ENCODE peak calls at places on chromosomes 12 and 14, in nine cellular contexts. One of them, this sample, is unnamed.
A peak's percentile ranks its signal among the peaks of the same experiment; 100 is the strongest.

GRCh38 chr12:118398878-118399277 is 22.5 kb downstream of the SUDS3 start:
- DNase-seq in HepG2: no peak
- DNase-seq in immature natural killer cell: no peak
- DNase-seq in activated CD4-positive, alpha-beta T cell treated with anti-CD3 and anti-CD28 coated beads, Interleukin-2, amount 10 ng/mL, durations not matched to agents 7 days and 5 days: no peak
- DNase-seq in stimulated activated CD8-positive, alpha-beta memory T cell treated with anti-CD3 and anti-CD28 coated beads, Interleukin-4, amount 100 ng/mL, for 1 hour: no peak
- DNase-seq in RPMI7951: no peak
- DNase-seq in RWPE1: no peak
- DNase-seq in HFF-Myc: no peak
- DNase-seq in astrocyte of the spinal cord: no peak
- DNase-seq in this sample: no peak

GRCh38 chr14:84340938-84341337 is 1189.0 kb upstream of the FLRT2 start:
- DNase-seq in RWPE1: no peak
- DNase-seq in HFF-Myc: no peak
- DNase-seq in HepG2: no peak
- DNase-seq in activated CD4-positive, alpha-beta T cell treated with anti-CD3 and anti-CD28 coated beads, Interleukin-2, amount 10 ng/mL, durations not matched to agents 7 days and 5 days: no peak
- DNase-seq in RPMI7951: no peak
- DNase-seq in stimulated activated CD8-positive, alpha-beta memory T cell treated with anti-CD3 and anti-CD28 coated beads, Interleukin-4, amount 100 ng/mL, for 1 hour: no peak
- DNase-seq in immature natural killer cell: no peak
- DNase-seq in astrocyte of the spinal cord: peak; percentile 36
- DNase-seq in this sample: no peak

GRCh38 chr12:107610030-107610859 is 75.4 kb upstream of the PWP1 start:
- DNase-seq in activated CD4-positive, alpha-beta T cell treated with anti-CD3 and anti-CD28 coated beads, Interleukin-2, amount 10 ng/mL, durations not matched to agents 7 days and 5 days: peak; percentile 27
- DNase-seq in HepG2: peak; percentile 12
- DNase-seq in RWPE1: peak; percentile 41
- DNase-seq in stimulated activated CD8-positive, alpha-beta memory T cell treated with anti-CD3 and anti-CD28 coated beads, Interleukin-4, amount 100 ng/mL, for 1 hour: no peak
- DNase-seq in immature natural killer cell: no peak
- DNase-seq in astrocyte of the spinal cord: peak; percentile 57
- DNase-seq in HFF-Myc: no peak
- DNase-seq in RPMI7951: peak; percentile 18
- DNase-seq in this sample: peak; percentile 19

GRCh38 chr12:111409403-111410228 is 3.9 kb downstream of the SH2B3 start:
- DNase-seq in stimulated activated CD8-positive, alpha-beta memory T cell treated with anti-CD3 and anti-CD28 coated beads, Interleukin-4, amount 100 ng/mL, for 1 hour: no peak
- DNase-seq in RPMI7951: peak; percentile 99
- DNase-seq in HFF-Myc: no peak
- DNase-seq in astrocyte of the spinal cord: peak; percentile 90
- DNase-seq in RWPE1: no peak
- DNase-seq in immature natural killer cell: no peak
- DNase-seq in activated CD4-positive, alpha-beta T cell treated with anti-CD3 and anti-CD28 coated beads, Interleukin-2, amount 10 ng/mL, durations not matched to agents 7 days and 5 days: no peak
- DNase-seq in HepG2: no peak
- DNase-seq in this sample: peak; percentile 91

GRCh38 chr14:38291681-38292459 is 36.0 kb upstream of the CLEC14A start:
- DNase-seq in stimulated activated CD8-positive, alpha-beta memory T cell treated with anti-CD3 and anti-CD28 coated beads, Interleukin-4, amount 100 ng/mL, for 1 hour: no peak
- DNase-seq in astrocyte of the spinal cord: peak; percentile 10
- DNase-seq in HFF-Myc: no peak
- DNase-seq in immature natural killer cell: no peak
- DNase-seq in RWPE1: no peak
- DNase-seq in activated CD4-positive, alpha-beta T cell treated with anti-CD3 and anti-CD28 coated beads, Interleukin-2, amount 10 ng/mL, durations not matched to agents 7 days and 5 days: no peak
- DNase-seq in HepG2: no peak
- DNase-seq in RPMI7951: no peak
- DNase-seq in this sample: peak; percentile 38

GRCh38 chr14:30888480-30889243 is 14.3 kb downstream of the COCH start:
- DNase-seq in HFF-Myc: no peak
- DNase-seq in astrocyte of the spinal cord: no peak
- DNase-seq in HepG2: peak; percentile 77
- DNase-seq in immature natural killer cell: no peak
- DNase-seq in RWPE1: no peak
- DNase-seq in RPMI7951: no peak
- DNase-seq in activated CD4-positive, alpha-beta T cell treated with anti-CD3 and anti-CD28 coated beads, Interleukin-2, amount 10 ng/mL, durations not matched to agents 7 days and 5 days: no peak
- DNase-seq in stimulated activated CD8-positive, alpha-beta memory T cell treated with anti-CD3 and anti-CD28 coated beads, Interleukin-4, amount 100 ng/mL, for 1 hour: no peak
- DNase-seq in this sample: no peak

GRCh38 chr12:121697093-121697698 is 15.4 kb upstream of the TMEM120B start:
- DNase-seq in astrocyte of the spinal cord: peak; percentile 63
- DNase-seq in RPMI7951: peak; percentile 35
- DNase-seq in HepG2: peak; percentile 53
- DNase-seq in activated CD4-positive, alpha-beta T cell treated with anti-CD3 and anti-CD28 coated beads, Interleukin-2, amount 10 ng/mL, durations not matched to agents 7 days and 5 days: peak; percentile 68
- DNase-seq in RWPE1: peak; percentile 48
- DNase-seq in immature natural killer cell: peak; percentile 60
- DNase-seq in stimulated activated CD8-positive, alpha-beta memory T cell treated with anti-CD3 and anti-CD28 coated beads, Interleukin-4, amount 100 ng/mL, for 1 hour: no peak
- DNase-seq in HFF-Myc: no peak
- DNase-seq in this sample: peak; percentile 54

GRCh38 chr12:46371718-46372130 is 849 bp downstream of the SLC38A2 start:
- DNase-seq in astrocyte of the spinal cord: peak; percentile 64
- DNase-seq in stimulated activated CD8-positive, alpha-beta memory T cell treated with anti-CD3 and anti-CD28 coated beads, Interleukin-4, amount 100 ng/mL, for 1 hour: peak; percentile 24
- DNase-seq in HFF-Myc: no peak
- DNase-seq in activated CD4-positive, alpha-beta T cell treated with anti-CD3 and anti-CD28 coated beads, Interleukin-2, amount 10 ng/mL, durations not matched to agents 7 days and 5 days: peak; percentile 60
- DNase-seq in immature natural killer cell: peak; percentile 73
- DNase-seq in RPMI7951: peak; percentile 62
- DNase-seq in RWPE1: peak; percentile 33
- DNase-seq in HepG2: no peak
- DNase-seq in this sample: no peak

GRCh38 chr12:46964496-46965098 is 114.8 kb upstream of the PCED1B start:
- DNase-seq in immature natural killer cell: no peak
- DNase-seq in activated CD4-positive, alpha-beta T cell treated with anti-CD3 and anti-CD28 coated beads, Interleukin-2, amount 10 ng/mL, durations not matched to agents 7 days and 5 days: no peak
- DNase-seq in RWPE1: peak; percentile 68
- DNase-seq in HepG2: no peak
- DNase-seq in stimulated activated CD8-positive, alpha-beta memory T cell treated with anti-CD3 and anti-CD28 coated beads, Interleukin-4, amount 100 ng/mL, for 1 hour: no peak
- DNase-seq in astrocyte of the spinal cord: peak; percentile 32
- DNase-seq in HFF-Myc: no peak
- DNase-seq in RPMI7951: peak; percentile 78
- DNase-seq in this sample: peak; percentile 90

GRCh38 chr12:87254371-87255030 is 774.7 kb downstream of the C12orf50 start:
- DNase-seq in immature natural killer cell: no peak
- DNase-seq in RWPE1: no peak
- DNase-seq in stimulated activated CD8-positive, alpha-beta memory T cell treated with anti-CD3 and anti-CD28 coated beads, Interleukin-4, amount 100 ng/mL, for 1 hour: no peak
- DNase-seq in astrocyte of the spinal cord: no peak
- DNase-seq in HepG2: no peak
- DNase-seq in HFF-Myc: no peak
- DNase-seq in activated CD4-positive, alpha-beta T cell treated with anti-CD3 and anti-CD28 coated beads, Interleukin-2, amount 10 ng/mL, durations not matched to agents 7 days and 5 days: no peak
- DNase-seq in RPMI7951: no peak
- DNase-seq in this sample: no peak

GRCh38 chr12:93183940-93184663 is 193.6 kb upstream of the NUDT4 start:
- DNase-seq in HepG2: no peak
- DNase-seq in immature natural killer cell: no peak
- DNase-seq in RPMI7951: no peak
- DNase-seq in activated CD4-positive, alpha-beta T cell treated with anti-CD3 and anti-CD28 coated beads, Interleukin-2, amount 10 ng/mL, durations not matched to agents 7 days and 5 days: peak; percentile 7
- DNase-seq in astrocyte of the spinal cord: no peak
- DNase-seq in HFF-Myc: no peak
- DNase-seq in RWPE1: no peak
- DNase-seq in stimulated activated CD8-positive, alpha-beta memory T cell treated with anti-CD3 and anti-CD28 coated beads, Interleukin-4, amount 100 ng/mL, for 1 hour: no peak
- DNase-seq in this sample: no peak

GRCh38 chr14:58738189-58738836 is 100.6 kb downstream of the DACT1 start:
- DNase-seq in RWPE1: peak; percentile 30
- DNase-seq in immature natural killer cell: no peak
- DNase-seq in stimulated activated CD8-positive, alpha-beta memory T cell treated with anti-CD3 and anti-CD28 coated beads, Interleukin-4, amount 100 ng/mL, for 1 hour: no peak
- DNase-seq in activated CD4-positive, alpha-beta T cell treated with anti-CD3 and anti-CD28 coated beads, Interleukin-2, amount 10 ng/mL, durations not matched to agents 7 days and 5 days: no peak
- DNase-seq in HFF-Myc: peak; percentile 77
- DNase-seq in HepG2: no peak
- DNase-seq in RPMI7951: peak; percentile 85
- DNase-seq in astrocyte of the spinal cord: peak; percentile 89
- DNase-seq in this sample: peak; percentile 90

GRCh38 chr12:52836042-52836466 is 1.9 kb upstream of the KRT79 start:
- DNase-seq in immature natural killer cell: peak; percentile 71
- DNase-seq in HFF-Myc: no peak
- DNase-seq in astrocyte of the spinal cord: peak; percentile 53
- DNase-seq in RWPE1: no peak
- DNase-seq in stimulated activated CD8-positive, alpha-beta memory T cell treated with anti-CD3 and anti-CD28 coated beads, Interleukin-4, amount 100 ng/mL, for 1 hour: peak; percentile 19
- DNase-seq in HepG2: no peak
- DNase-seq in RPMI7951: peak; percentile 94
- DNase-seq in activated CD4-positive, alpha-beta T cell treated with anti-CD3 and anti-CD28 coated beads, Interleukin-2, amount 10 ng/mL, durations not matched to agents 7 days and 5 days: no peak
- DNase-seq in this sample: peak; percentile 72

GRCh38 chr12:109179927-109180326 is 63.5 kb downstream of the ACACB start:
- DNase-seq in RWPE1: no peak
- DNase-seq in activated CD4-positive, alpha-beta T cell treated with anti-CD3 and anti-CD28 coated beads, Interleukin-2, amount 10 ng/mL, durations not matched to agents 7 days and 5 days: no peak
- DNase-seq in astrocyte of the spinal cord: no peak
- DNase-seq in immature natural killer cell: no peak
- DNase-seq in RPMI7951: no peak
- DNase-seq in HFF-Myc: no peak
- DNase-seq in HepG2: no peak
- DNase-seq in stimulated activated CD8-positive, alpha-beta memory T cell treated with anti-CD3 and anti-CD28 coated beads, Interleukin-4, amount 100 ng/mL, for 1 hour: no peak
- DNase-seq in this sample: no peak

GRCh38 chr12:117857632-117858274 is 111.0 kb downstream of the KSR2 start:
- DNase-seq in HFF-Myc: no peak
- DNase-seq in astrocyte of the spinal cord: peak; percentile 48
- DNase-seq in HepG2: peak; percentile 35
- DNase-seq in RPMI7951: peak; percentile 38
- DNase-seq in RWPE1: peak; percentile 41
- DNase-seq in immature natural killer cell: peak; percentile 2
- DNase-seq in stimulated activated CD8-positive, alpha-beta memory T cell treated with anti-CD3 and anti-CD28 coated beads, Interleukin-4, amount 100 ng/mL, for 1 hour: peak; percentile 15
- DNase-seq in activated CD4-positive, alpha-beta T cell treated with anti-CD3 and anti-CD28 coated beads, Interleukin-2, amount 10 ng/mL, durations not matched to agents 7 days and 5 days: peak; percentile 60
- DNase-seq in this sample: peak; percentile 47

GRCh38 chr14:52835122-52835903 is 43.9 kb upstream of the GNPNAT1 start:
- DNase-seq in activated CD4-positive, alpha-beta T cell treated with anti-CD3 and anti-CD28 coated beads, Interleukin-2, amount 10 ng/mL, durations not matched to agents 7 days and 5 days: no peak
- DNase-seq in immature natural killer cell: no peak
- DNase-seq in RPMI7951: peak; percentile 80
- DNase-seq in astrocyte of the spinal cord: peak; percentile 79
- DNase-seq in stimulated activated CD8-positive, alpha-beta memory T cell treated with anti-CD3 and anti-CD28 coated beads, Interleukin-4, amount 100 ng/mL, for 1 hour: no peak
- DNase-seq in HFF-Myc: no peak
- DNase-seq in HepG2: no peak
- DNase-seq in RWPE1: peak; percentile 61
- DNase-seq in this sample: peak; percentile 84

GRCh38 chr14:93006484-93007128 is 83.7 kb downstream of the CHGA start:
- DNase-seq in RPMI7951: peak; percentile 34
- DNase-seq in activated CD4-positive, alpha-beta T cell treated with anti-CD3 and anti-CD28 coated beads, Interleukin-2, amount 10 ng/mL, durations not matched to agents 7 days and 5 days: no peak
- DNase-seq in RWPE1: no peak
- DNase-seq in immature natural killer cell: peak; percentile 14
- DNase-seq in astrocyte of the spinal cord: peak; percentile 57
- DNase-seq in stimulated activated CD8-positive, alpha-beta memory T cell treated with anti-CD3 and anti-CD28 coated beads, Interleukin-4, amount 100 ng/mL, for 1 hour: no peak
- DNase-seq in HFF-Myc: no peak
- DNase-seq in HepG2: no peak
- DNase-seq in this sample: peak; percentile 32

GRCh38 chr14:52272375-52272774 is 4.9 kb downstream of the PTGDR start:
- DNase-seq in HFF-Myc: no peak
- DNase-seq in RPMI7951: peak; percentile 32
- DNase-seq in HepG2: no peak
- DNase-seq in immature natural killer cell: peak; percentile 67
- DNase-seq in RWPE1: no peak
- DNase-seq in activated CD4-positive, alpha-beta T cell treated with anti-CD3 and anti-CD28 coated beads, Interleukin-2, amount 10 ng/mL, durations not matched to agents 7 days and 5 days: peak; percentile 43
- DNase-seq in stimulated activated CD8-positive, alpha-beta memory T cell treated with anti-CD3 and anti-CD28 coated beads, Interleukin-4, amount 100 ng/mL, for 1 hour: no peak
- DNase-seq in astrocyte of the spinal cord: peak; percentile 14
- DNase-seq in this sample: peak; percentile 61

GRCh38 chr14:100714205-100714781 is 12.4 kb upstream of the DLK1 start:
- DNase-seq in immature natural killer cell: no peak
- DNase-seq in stimulated activated CD8-positive, alpha-beta memory T cell treated with anti-CD3 and anti-CD28 coated beads, Interleukin-4, amount 100 ng/mL, for 1 hour: no peak
- DNase-seq in astrocyte of the spinal cord: no peak
- DNase-seq in activated CD4-positive, alpha-beta T cell treated with anti-CD3 and anti-CD28 coated beads, Interleukin-2, amount 10 ng/mL, durations not matched to agents 7 days and 5 days: no peak
- DNase-seq in HepG2: no peak
- DNase-seq in RWPE1: no peak
- DNase-seq in RPMI7951: peak; percentile 18
- DNase-seq in HFF-Myc: no peak
- DNase-seq in this sample: peak; percentile 7

GRCh38 chr14:32342151-32342853 is 13.2 kb downstream of the AKAP6 start:
- DNase-seq in stimulated activated CD8-positive, alpha-beta memory T cell treated with anti-CD3 and anti-CD28 coated beads, Interleukin-4, amount 100 ng/mL, for 1 hour: no peak
- DNase-seq in activated CD4-positive, alpha-beta T cell treated with anti-CD3 and anti-CD28 coated beads, Interleukin-2, amount 10 ng/mL, durations not matched to agents 7 days and 5 days: no peak
- DNase-seq in HFF-Myc: no peak
- DNase-seq in RPMI7951: no peak
- DNase-seq in astrocyte of the spinal cord: no peak
- DNase-seq in RWPE1: peak; percentile 66
- DNase-seq in HepG2: no peak
- DNase-seq in immature natural killer cell: no peak
- DNase-seq in this sample: peak; percentile 45

GRCh38 chr12:124403273-124403672 is 108.4 kb downstream of the RFLNA start:
- DNase-seq in HepG2: no peak
- DNase-seq in activated CD4-positive, alpha-beta T cell treated with anti-CD3 and anti-CD28 coated beads, Interleukin-2, amount 10 ng/mL, durations not matched to agents 7 days and 5 days: no peak
- DNase-seq in immature natural killer cell: no peak
- DNase-seq in stimulated activated CD8-positive, alpha-beta memory T cell treated with anti-CD3 and anti-CD28 coated beads, Interleukin-4, amount 100 ng/mL, for 1 hour: no peak
- DNase-seq in astrocyte of the spinal cord: no peak
- DNase-seq in HFF-Myc: no peak
- DNase-seq in RPMI7951: no peak
- DNase-seq in RWPE1: no peak
- DNase-seq in this sample: no peak

GRCh38 chr14:58280954-58281787 is 17.2 kb upstream of the ARID4A start:
- DNase-seq in astrocyte of the spinal cord: peak; percentile 89
- DNase-seq in activated CD4-positive, alpha-beta T cell treated with anti-CD3 and anti-CD28 coated beads, Interleukin-2, amount 10 ng/mL, durations not matched to agents 7 days and 5 days: peak; percentile 25
- DNase-seq in HFF-Myc: peak; percentile 81
- DNase-seq in immature natural killer cell: no peak
- DNase-seq in stimulated activated CD8-positive, alpha-beta memory T cell treated with anti-CD3 and anti-CD28 coated beads, Interleukin-4, amount 100 ng/mL, for 1 hour: no peak
- DNase-seq in RWPE1: peak; percentile 84
- DNase-seq in RPMI7951: peak; percentile 88
- DNase-seq in HepG2: no peak
- DNase-seq in this sample: peak; percentile 98

GRCh38 chr12:109116611-109116949 is 193 bp downstream of the ACACB start:
- DNase-seq in RPMI7951: no peak
- DNase-seq in HFF-Myc: no peak
- DNase-seq in stimulated activated CD8-positive, alpha-beta memory T cell treated with anti-CD3 and anti-CD28 coated beads, Interleukin-4, amount 100 ng/mL, for 1 hour: no peak
- DNase-seq in RWPE1: no peak
- DNase-seq in activated CD4-positive, alpha-beta T cell treated with anti-CD3 and anti-CD28 coated beads, Interleukin-2, amount 10 ng/mL, durations not matched to agents 7 days and 5 days: no peak
- DNase-seq in immature natural killer cell: no peak
- DNase-seq in HepG2: no peak
- DNase-seq in astrocyte of the spinal cord: no peak
- DNase-seq in this sample: no peak

GRCh38 chr14:63267171-63267570 is 51.6 kb downstream of the GPHB5 start:
- DNase-seq in HepG2: no peak
- DNase-seq in astrocyte of the spinal cord: no peak
- DNase-seq in HFF-Myc: no peak
- DNase-seq in RPMI7951: no peak
- DNase-seq in immature natural killer cell: no peak
- DNase-seq in RWPE1: no peak
- DNase-seq in stimulated activated CD8-positive, alpha-beta memory T cell treated with anti-CD3 and anti-CD28 coated beads, Interleukin-4, amount 100 ng/mL, for 1 hour: no peak
- DNase-seq in activated CD4-positive, alpha-beta T cell treated with anti-CD3 and anti-CD28 coated beads, Interleukin-2, amount 10 ng/mL, durations not matched to agents 7 days and 5 days: no peak
- DNase-seq in this sample: no peak

GRCh38 chr12:85835417-85835809 is 796 bp downstream of the RASSF9 start:
- DNase-seq in HFF-Myc: no peak
- DNase-seq in immature natural killer cell: no peak
- DNase-seq in stimulated activated CD8-positive, alpha-beta memory T cell treated with anti-CD3 and anti-CD28 coated beads, Interleukin-4, amount 100 ng/mL, for 1 hour: no peak
- DNase-seq in astrocyte of the spinal cord: peak; percentile 46
- DNase-seq in HepG2: no peak
- DNase-seq in RWPE1: no peak
- DNase-seq in RPMI7951: no peak
- DNase-seq in activated CD4-positive, alpha-beta T cell treated with anti-CD3 and anti-CD28 coated beads, Interleukin-2, amount 10 ng/mL, durations not matched to agents 7 days and 5 days: no peak
- DNase-seq in this sample: no peak

GRCh38 chr12:113118142-113118541 is 17.4 kb downstream of the RASAL1 start:
- DNase-seq in immature natural killer cell: no peak
- DNase-seq in HepG2: no peak
- DNase-seq in stimulated activated CD8-positive, alpha-beta memory T cell treated with anti-CD3 and anti-CD28 coated beads, Interleukin-4, amount 100 ng/mL, for 1 hour: no peak
- DNase-seq in HFF-Myc: no peak
- DNase-seq in activated CD4-positive, alpha-beta T cell treated with anti-CD3 and anti-CD28 coated beads, Interleukin-2, amount 10 ng/mL, durations not matched to agents 7 days and 5 days: no peak
- DNase-seq in RWPE1: no peak
- DNase-seq in RPMI7951: no peak
- DNase-seq in astrocyte of the spinal cord: no peak
- DNase-seq in this sample: no peak

GRCh38 chr12:115916910-115917668 is 360.4 kb downstream of the MED13L start:
- DNase-seq in astrocyte of the spinal cord: peak; percentile 1
- DNase-seq in immature natural killer cell: peak; percentile 53
- DNase-seq in stimulated activated CD8-positive, alpha-beta memory T cell treated with anti-CD3 and anti-CD28 coated beads, Interleukin-4, amount 100 ng/mL, for 1 hour: peak; percentile 58
- DNase-seq in HepG2: peak; percentile 13
- DNase-seq in RPMI7951: no peak
- DNase-seq in HFF-Myc: no peak
- DNase-seq in activated CD4-positive, alpha-beta T cell treated with anti-CD3 and anti-CD28 coated beads, Interleukin-2, amount 10 ng/mL, durations not matched to agents 7 days and 5 days: peak; percentile 70
- DNase-seq in RWPE1: peak; percentile 74
- DNase-seq in this sample: no peak

GRCh38 chr12:26113853-26114719 is 10.8 kb downstream of the BHLHE41 start:
- DNase-seq in HepG2: peak; percentile 88
- DNase-seq in stimulated activated CD8-positive, alpha-beta memory T cell treated with anti-CD3 and anti-CD28 coated beads, Interleukin-4, amount 100 ng/mL, for 1 hour: peak; percentile 51
- DNase-seq in immature natural killer cell: peak; percentile 57
- DNase-seq in HFF-Myc: no peak
- DNase-seq in RWPE1: peak; percentile 88
- DNase-seq in activated CD4-positive, alpha-beta T cell treated with anti-CD3 and anti-CD28 coated beads, Interleukin-2, amount 10 ng/mL, durations not matched to agents 7 days and 5 days: peak; percentile 67
- DNase-seq in RPMI7951: peak; percentile 90
- DNase-seq in astrocyte of the spinal cord: peak; percentile 90
- DNase-seq in this sample: peak; percentile 85

GRCh38 chr12:96327889-96328288 is 72.3 kb downstream of the CDK17 start:
- DNase-seq in RPMI7951: no peak
- DNase-seq in RWPE1: no peak
- DNase-seq in HepG2: no peak
- DNase-seq in activated CD4-positive, alpha-beta T cell treated with anti-CD3 and anti-CD28 coated beads, Interleukin-2, amount 10 ng/mL, durations not matched to agents 7 days and 5 days: no peak
- DNase-seq in astrocyte of the spinal cord: no peak
- DNase-seq in stimulated activated CD8-positive, alpha-beta memory T cell treated with anti-CD3 and anti-CD28 coated beads, Interleukin-4, amount 100 ng/mL, for 1 hour: no peak
- DNase-seq in HFF-Myc: no peak
- DNase-seq in immature natural killer cell: no peak
- DNase-seq in this sample: no peak

GRCh38 chr12:44509471-44509870 is 366.6 kb downstream of the NELL2 start:
- DNase-seq in activated CD4-positive, alpha-beta T cell treated with anti-CD3 and anti-CD28 coated beads, Interleukin-2, amount 10 ng/mL, durations not matched to agents 7 days and 5 days: no peak
- DNase-seq in stimulated activated CD8-positive, alpha-beta memory T cell treated with anti-CD3 and anti-CD28 coated beads, Interleukin-4, amount 100 ng/mL, for 1 hour: no peak
- DNase-seq in immature natural killer cell: no peak
- DNase-seq in HepG2: no peak
- DNase-seq in RWPE1: no peak
- DNase-seq in astrocyte of the spinal cord: no peak
- DNase-seq in HFF-Myc: no peak
- DNase-seq in RPMI7951: no peak
- DNase-seq in this sample: no peak

GRCh38 chr14:105646175-105646574 is 119.8 kb downstream of the TMEM121 start:
- DNase-seq in RWPE1: no peak
- DNase-seq in HFF-Myc: no peak
- DNase-seq in immature natural killer cell: no peak
- DNase-seq in HepG2: no peak
- DNase-seq in astrocyte of the spinal cord: no peak
- DNase-seq in stimulated activated CD8-positive, alpha-beta memory T cell treated with anti-CD3 and anti-CD28 coated beads, Interleukin-4, amount 100 ng/mL, for 1 hour: no peak
- DNase-seq in activated CD4-positive, alpha-beta T cell treated with anti-CD3 and anti-CD28 coated beads, Interleukin-2, amount 10 ng/mL, durations not matched to agents 7 days and 5 days: no peak
- DNase-seq in RPMI7951: no peak
- DNase-seq in this sample: no peak